ENCODE peak calls at places on chromosomes 2 and 18, in four cellular contexts. K, J, V and M are unnamed samples.

GRCh38 chr18:60331890-60332289 is 40.7 kb downstream of the MC4R start:
- DNase-seq in K (no peak), J (no peak), V (no peak), M (no peak)

GRCh38 chr2:182259629-182260150 is 167.1 kb downstream of the PDE1A start:
- DNase-seq in K (no peak), J (no peak), V (no peak), M (no peak)

GRCh38 chr2:23487735-23488492 is 102.9 kb downstream of the KLHL29 start:
- DNase-seq in K (no peak), J (no peak), V (no peak), M (no peak)

GRCh38 chr18:45316127-45316526 is 299.1 kb upstream of the SLC14A2 start:
- DNase-seq in K (no peak), J (no peak), V (no peak), M (no peak)

GRCh38 chr2:46171441-46171953 is 125.7 kb upstream of the EPAS1 start:
- DNase-seq in K (no peak), J (no peak), V (no peak), M (no peak)

GRCh38 chr2:65576861-65577601 is 144.6 kb upstream of the SPRED2 start:
- DNase-seq in K (no peak), J (peak), V (no peak), M (no peak)

GRCh38 chr2:68837861-68838341 is 33.3 kb downstream of the BMP10 start:
- DNase-seq in K (no peak), J (no peak), V (peak), M (no peak)

GRCh38 chr2:142873850-142874287 is 3.6 kb upstream of the KYNU start:
- DNase-seq in K (no peak), J (no peak), V (no peak), M (no peak)

GRCh38 chr2:28345619-28346018 is 47.0 kb upstream of the FOSL2 start:
- DNase-seq in K (no peak), J (no peak), V (no peak), M (no peak)

GRCh38 chr2:215060851-215061541 is 77.4 kb downstream of the ABCA12 start:
- DNase-seq in K (no peak), J (no peak), V (no peak), M (peak)

GRCh38 chr2:106572541-106573148 is 85.5 kb downstream of the CD8B2 start:
- DNase-seq in K (peak), J (peak), V (no peak), M (no peak)

GRCh38 chr18:75360206-75360605 is 67.3 kb downstream of the SMIM21 start:
- DNase-seq in K (no peak), J (no peak), V (no peak), M (no peak)

GRCh38 chr2:15412779-15413178 is 148.4 kb downstream of the NBAS start:
- DNase-seq in K (no peak), J (no peak), V (no peak), M (no peak)

GRCh38 chr18:32019251-32019943 is 772 bp downstream of the RNF125 start:
- DNase-seq in K (peak), J (peak), V (no peak), M (peak)

GRCh38 chr2:41779873-41780272 is 267.9 kb upstream of the PKDCC start:
- DNase-seq in K (no peak), J (no peak), V (no peak), M (no peak)

GRCh38 chr2:41785623-41786022 is 262.2 kb upstream of the PKDCC start:
- DNase-seq in K (no peak), J (no peak), V (no peak), M (no peak)

GRCh38 chr2:41781082-41781481 is 266.7 kb upstream of the PKDCC start:
- DNase-seq in K (no peak), J (no peak), V (no peak), M (no peak)

GRCh38 chr2:41784496-41784895 is 263.3 kb upstream of the PKDCC start:
- DNase-seq in K (no peak), J (peak), V (no peak), M (no peak)

DNA sequence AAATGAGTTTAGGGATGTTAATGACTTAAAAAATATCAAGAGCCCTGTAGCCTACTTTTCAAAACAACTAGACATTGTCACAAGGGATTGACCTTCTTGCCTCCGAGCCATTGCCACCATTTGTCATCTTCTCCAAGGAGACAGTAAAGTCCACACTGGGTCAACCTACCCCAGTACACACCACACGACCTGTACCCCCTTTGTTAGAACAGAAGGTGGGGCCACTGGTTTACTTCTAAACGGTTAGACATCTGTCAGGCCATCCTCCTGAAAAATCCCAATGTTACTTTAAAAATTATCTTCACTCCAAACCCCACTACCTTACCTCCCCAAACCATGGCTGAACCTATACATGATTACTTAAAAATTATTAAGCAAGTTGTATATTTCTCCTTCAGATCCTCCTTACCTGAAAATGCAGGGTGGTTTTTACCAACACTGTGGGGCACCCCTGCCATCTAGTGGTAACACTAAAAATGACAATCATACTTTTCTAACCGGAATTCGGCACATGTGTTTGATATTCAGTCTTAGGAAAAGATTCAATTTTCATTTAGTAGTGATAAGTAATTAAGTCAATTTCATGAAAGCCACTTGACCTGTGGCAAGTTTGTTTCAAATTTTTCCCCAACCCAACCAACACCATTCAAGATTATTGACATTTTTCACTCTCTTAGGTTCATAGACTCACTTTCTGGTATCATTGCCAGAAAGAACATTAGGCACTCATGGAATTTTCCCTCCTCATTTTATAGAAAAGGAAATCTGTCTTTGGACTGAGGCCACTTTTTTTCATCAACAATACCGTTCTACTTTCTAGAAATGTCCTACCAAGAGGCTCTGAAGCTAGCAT is 265.3 kb upstream of the PKDCC start:
- DNase-seq in K (no peak), J (peak), V (peak), M (peak)
- TF ChIP-seq MAX in K (no peak), J (no peak), V (no peak), M (no peak)

GRCh38 chr2:130183500-130184373 is 1.7 kb downstream of the MZT2B start:
- DNase-seq in K (no peak), J (peak), V (no peak), M (peak)
- TF ChIP-seq JUND in K (no peak), J (no peak), V (no peak), M (no peak)

GRCh38 chr2:217992061-217992460 is 10.7 kb downstream of the TNS1 start:
- DNase-seq in K (no peak), J (no peak), V (no peak), M (no peak)

GRCh38 chr2:217995741-217996141 is 7.1 kb downstream of the TNS1 start:
- DNase-seq in K (no peak), J (no peak), V (no peak), M (peak)

GRCh38 chr2:217993055-217993645 is 9.6 kb downstream of the TNS1 start:
- DNase-seq in K (no peak), J (no peak), V (no peak), M (no peak)

GRCh38 chr2:217994776-217995274 is 8.0 kb downstream of the TNS1 start:
- DNase-seq in K (no peak), J (no peak), V (no peak), M (no peak)

GRCh38 chr2:217993817-217994459 is 8.9 kb downstream of the TNS1 start:
- DNase-seq in K (peak), J (peak), V (no peak), M (peak)
- TF ChIP-seq TCF12 in K (no peak), J (no peak), V (no peak), M (no peak)

GRCh38 chr2:129623783-129624182 is 355.7 kb upstream of the RAB6C start:
- DNase-seq in K (no peak), J (no peak), V (no peak), M (no peak)

GRCh38 chr2:129620411-129620810 is 359.1 kb upstream of the RAB6C start:
- DNase-seq in K (no peak), J (no peak), V (no peak), M (no peak)

DNA sequence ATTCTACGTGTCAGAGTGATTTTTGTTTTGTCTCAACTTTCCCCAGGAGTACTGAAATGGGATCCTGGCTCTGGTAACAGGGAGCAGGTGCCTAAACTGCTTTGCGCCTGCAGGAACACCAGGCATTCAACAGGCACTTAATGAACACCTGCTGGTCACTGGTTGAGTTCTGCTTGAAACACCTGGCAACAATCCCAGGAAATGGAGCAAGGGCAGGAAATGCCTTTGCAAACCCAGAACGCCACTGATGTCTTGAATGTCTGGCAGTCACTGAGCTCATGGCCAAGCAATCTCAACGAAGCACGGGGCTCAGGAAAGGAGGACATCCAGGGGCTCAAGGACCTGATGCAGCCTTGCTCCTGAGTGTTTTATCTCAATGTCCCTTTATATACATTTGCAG is 360.0 kb upstream of the RAB6C start:
- DNase-seq in K (no peak), J (no peak), V (no peak), M (no peak)
- TF ChIP-seq MAX in K (no peak), J (no peak), V (no peak), M (no peak)

DNA sequence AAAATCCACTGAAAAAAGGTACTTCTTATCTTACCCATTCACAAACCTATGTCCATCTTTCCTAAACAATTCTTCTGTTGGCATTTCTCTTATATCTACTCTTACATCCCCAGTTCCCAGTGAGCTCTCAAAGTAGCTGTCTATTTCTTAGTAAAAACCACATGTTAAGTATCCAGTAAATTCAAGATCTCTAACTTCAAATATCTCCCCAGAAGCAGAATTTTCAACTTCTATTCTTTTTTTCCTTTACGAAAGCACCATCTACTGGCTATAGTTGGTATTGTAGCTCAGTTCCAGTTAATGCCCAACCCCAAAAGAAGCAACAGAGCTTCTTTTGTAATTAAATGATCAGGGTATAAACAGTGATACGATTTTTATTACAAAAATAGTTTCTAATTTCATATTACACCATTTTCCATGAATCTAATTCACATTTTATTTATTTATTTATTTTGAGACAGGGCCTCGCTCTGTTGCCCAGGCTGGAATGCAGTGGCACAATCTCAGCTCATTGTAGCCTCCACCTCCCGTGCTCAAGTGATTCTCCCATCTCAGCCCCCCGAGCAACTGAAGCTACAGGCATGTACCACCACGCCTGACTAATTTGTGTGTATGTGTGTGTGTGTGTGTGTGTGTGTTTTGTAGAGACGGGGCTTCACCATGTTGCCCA is 28.5 kb downstream of the HRH4 start:
- DNase-seq in K (no peak), J (peak), V (peak), M (peak)
- TF ChIP-seq JUND in K (no peak), J (no peak), V (no peak), M (no peak)

GRCh38 chr2:43228782-43229659 is 2.6 kb upstream of the ZFP36L2 start:
- DNase-seq in K (no peak), J (no peak), V (no peak), M (no peak)
- TF ChIP-seq TCF12 in K (no peak), J (no peak), V (no peak), M (no peak)

GRCh38 chr2:105141099-105141614 is 100.4 kb upstream of the GPR45 start:
- DNase-seq in K (peak), J (no peak), V (no peak), M (no peak)
- TF ChIP-seq MAX in K (no peak), J (no peak), V (no peak), M (no peak)